ENCODE peak calls at places on chromosomes 11 and 22, in five cellular contexts. D, L, J, Z and E are unnamed samples.

GRCh38 chr11:119664063-119664572 is 64.9 kb downstream of the NECTIN1 start:
- DNase-seq in D (peak; percentile 78), J (no peak), L (no peak), Z (no peak), E (no peak)

GRCh38 chr11:108237058-108237481 is 14.2 kb downstream of the ATM start:
- DNase-seq in Z (no peak), D (no peak), J (no peak), L (no peak), E (no peak)

GRCh38 chr11:111922803-111923202 is 4.1 kb downstream of the C11orf52 start:
- DNase-seq in D (no peak), L (no peak), Z (no peak), J (no peak), E (no peak)

GRCh38 chr22:35947794-35948425 is 80.7 kb downstream of the RBFOX2 start:
- DNase-seq in L (no peak), Z (no peak), J (no peak), D (no peak), E (no peak)

GRCh38 chr22:28146401-28147304 is 227.6 kb upstream of the PITPNB start:
- DNase-seq in L (no peak), D (no peak), Z (no peak), J (no peak), E (no peak)

GRCh38 chr22:36399473-36399780 is 11.7 kb upstream of the MYH9 start:
- DNase-seq in J (no peak), D (no peak), Z (no peak), L (no peak), E (no peak)

GRCh38 chr11:26286472-26287066 is 45.4 kb upstream of the ANO3 start:
- DNase-seq in J (peak; percentile 23), L (no peak), D (no peak), Z (peak; percentile 25), E (peak; percentile 7)

GRCh38 chr22:17914474-17914873 is 109.9 kb downstream of the MICAL3 start:
- DNase-seq in L (no peak), Z (no peak), J (no peak), D (no peak), E (no peak)

GRCh38 chr22:29722587-29722986 is 2.8 kb downstream of the CABP7 start:
- DNase-seq in Z (no peak), L (no peak), J (no peak), D (no peak), E (no peak)

GRCh38 chr11:119419246-119419645 is 3.7 kb downstream of the THY1 start:
- DNase-seq in L (no peak), Z (no peak), D (no peak), J (no peak), E (no peak)

GRCh38 chr11:64694821-64695365 is 28.1 kb downstream of the NRXN2 start:
- DNase-seq in J (peak; percentile 50), Z (peak; percentile 58), D (peak; percentile 93), L (no peak), E (no peak)

GRCh38 chr11:10893713-10894112 is 35.9 kb upstream of the ZBED5 start:
- DNase-seq in Z (no peak), J (no peak), L (no peak), D (no peak), E (no peak)

GRCh38 chr11:32489464-32489863 is 54.1 kb upstream of the WT1 start:
- DNase-seq in Z (no peak), J (no peak), L (no peak), D (no peak), E (no peak)

GRCh38 chr11:65419773-65420481 is 2.7 kb upstream of the NEAT1 start:
- DNase-seq in J (peak; percentile 91), L (peak; percentile 72), Z (no peak), D (no peak), E (no peak)

GRCh38 chr22:46688949-46689348 is 49.1 kb downstream of the CERK start:
- DNase-seq in L (no peak), J (no peak), D (no peak), Z (no peak), E (no peak)

GRCh38 chr11:24779791-24780190 is 282.9 kb downstream of the LUZP2 start:
- DNase-seq in L (no peak), D (no peak), J (no peak), Z (no peak), E (peak; percentile 0)

GRCh38 chr11:130775306-130776043 is 140.8 kb downstream of the SNX19 start:
- DNase-seq in J (no peak), L (no peak), Z (no peak), D (no peak), E (no peak)

GRCh38 chr11:37409124-37409523 is 811.1 kb upstream of the RAG2 start:
- DNase-seq in J (no peak), L (no peak), D (no peak), Z (no peak), E (no peak)

GRCh38 chr11:12164061-12165014 is 53.9 kb downstream of the MICAL2 start:
- DNase-seq in J (no peak), D (no peak), Z (no peak), L (no peak), E (no peak)

GRCh38 chr11:122784325-122785155 is 53.8 kb upstream of the CRTAM start:
- DNase-seq in J (no peak), D (no peak), L (no peak), Z (no peak), E (no peak)

GRCh38 chr11:92804388-92804787 is 165.1 kb upstream of the MTNR1B start:
- DNase-seq in Z (no peak), D (no peak), L (no peak), J (no peak), E (no peak)

GRCh38 chr11:86735462-86736302 is 63.3 kb upstream of the ME3 start:
- DNase-seq in J (no peak), D (no peak), L (no peak), Z (no peak), E (no peak)